ENCODE peak calls at places on chromosomes 16 and 17, in six cellular contexts. D is activated CD4-positive, CD25-positive, alpha-beta regulatory T cell treated with anti-CD3 and anti-CD28 coated beads, Interleukin-2, amount 50 U/mL, for 16 hours; F is NCI-H526; H is AG04449; M is GDM1; Y is pons. K is an unnamed sample.

GRCh38 chr16:57533618-57534336 is 2.6 kb downstream of the CCDC102A start:
- DNase-seq in D (no peak), Y (no peak), F (no peak), H (no peak), M (no peak), K (peak)

GRCh38 chr17:48628641-48629410 is 2.7 kb upstream of the HOXB9 start:
- DNase-seq in F (no peak), D (no peak), Y (no peak), M (no peak), H (no peak), K (no peak)

GRCh38 chr16:66382171-66382965 is 15.9 kb downstream of the CDH5 start:
- DNase-seq in H (no peak), Y (peak), M (no peak), D (no peak), F (no peak), K (no peak)

GRCh38 chr17:76789235-76789788 is 51.4 kb downstream of the MFSD11 start:
- DNase-seq in F (peak), D (no peak), M (no peak), Y (no peak), H (no peak), K (no peak)

GRCh38 chr17:40317880-40318834 is 9.2 kb downstream of the RARA start:
- DNase-seq in F (peak), D (peak), Y (peak), H (peak), M (peak), K (peak)

GRCh38 chr17:75785016-75785769 is 587 bp downstream of the UNK start:
- DNase-seq in D (peak), Y (peak), M (peak), F (peak), H (no peak), K (no peak)

GRCh38 chr16:21565816-21566669 is 33.3 kb upstream of the METTL9 start:
- DNase-seq in H (no peak), Y (no peak), D (no peak), M (no peak), F (no peak), K (no peak)

GRCh38 chr16:21566891-21567414 is 32.4 kb upstream of the METTL9 start:
- DNase-seq in H (no peak), D (no peak), Y (no peak), M (no peak), F (no peak), K (no peak)

GRCh38 chr16:87322833-87323726 is 5.9 kb upstream of the C16orf95 start:
- DNase-seq in Y (no peak), D (no peak), F (no peak), H (no peak), M (no peak), K (no peak)

GRCh38 chr16:4004206-4004605 is 112.0 kb downstream of the ADCY9 start:
- DNase-seq in F (no peak), Y (no peak), M (no peak), D (no peak), H (no peak), K (no peak)

GRCh38 chr17:43171761-43172487 is 910 bp downstream of the NBR1 start:
- DNase-seq in H (peak), D (no peak), Y (peak), M (peak), F (no peak), K (no peak)